ENCODE peak calls at places on chromosomes 5 and 9, in ten cellular contexts. One of them, this sample, is unnamed.

GRCh38 chr9:86695904-86696424 is 251.3 kb downstream of the GAS1 start:
- DNase-seq in transverse colon: no peak
- DNase-seq in stomach: no peak
- DNase-seq in pancreas: no peak
- DNase-seq in fibroblast of the aortic adventitia: peak; percentile 72
- DNase-seq in mucosa of descending colon: no peak
- DNase-seq in MM.1S: no peak
- DNase-seq in ovary: no peak
- DNase-seq in mammary epithelial cell: peak; percentile 26
- DNase-seq in cardiac fibroblast: peak; percentile 45
- DNase-seq in this sample: no peak

GRCh38 chr5:141872496-141873356 is 5.5 kb downstream of the PCDH1 start:
- DNase-seq in mammary epithelial cell: no peak
- DNase-seq in pancreas: no peak
- DNase-seq in MM.1S: no peak
- DNase-seq in mucosa of descending colon: no peak
- DNase-seq in ovary: no peak
- DNase-seq in cardiac fibroblast: peak; percentile 25
- DNase-seq in transverse colon: no peak
- DNase-seq in stomach: no peak
- DNase-seq in fibroblast of the aortic adventitia: no peak
- DNase-seq in this sample: no peak

GRCh38 chr9:130905125-130905901 is 8.7 kb upstream of the QRFP start:
- DNase-seq in ovary: no peak
- DNase-seq in mucosa of descending colon: no peak
- DNase-seq in fibroblast of the aortic adventitia: no peak
- DNase-seq in cardiac fibroblast: no peak
- DNase-seq in mammary epithelial cell: no peak
- DNase-seq in MM.1S: no peak
- DNase-seq in pancreas: no peak
- DNase-seq in stomach: no peak
- DNase-seq in transverse colon: no peak
- DNase-seq in this sample: no peak

GRCh38 chr5:3661755-3662296 is 66.2 kb downstream of the IRX1 start:
- DNase-seq in mammary epithelial cell: no peak
- DNase-seq in pancreas: no peak
- DNase-seq in mucosa of descending colon: no peak
- DNase-seq in ovary: no peak
- DNase-seq in transverse colon: no peak
- DNase-seq in fibroblast of the aortic adventitia: no peak
- DNase-seq in cardiac fibroblast: no peak
- DNase-seq in stomach: no peak
- DNase-seq in MM.1S: peak; percentile 61
- DNase-seq in this sample: no peak

GRCh38 chr5:14183187-14183939 is 40.2 kb downstream of the TRIO start:
- DNase-seq in fibroblast of the aortic adventitia: peak; percentile 47
- DNase-seq in pancreas: no peak
- DNase-seq in MM.1S: no peak
- DNase-seq in cardiac fibroblast: no peak
- DNase-seq in ovary: peak; percentile 51
- DNase-seq in stomach: no peak
- DNase-seq in mucosa of descending colon: no peak
- DNase-seq in transverse colon: no peak
- DNase-seq in mammary epithelial cell: no peak
- DNase-seq in this sample: no peak

GRCh38 chr5:124877501-124878146 is 131.2 kb upstream of the ZNF608 start:
- DNase-seq in mammary epithelial cell: no peak
- DNase-seq in transverse colon: no peak
- DNase-seq in fibroblast of the aortic adventitia: no peak
- DNase-seq in pancreas: no peak
- DNase-seq in cardiac fibroblast: no peak
- DNase-seq in stomach: no peak
- DNase-seq in MM.1S: no peak
- DNase-seq in mucosa of descending colon: no peak
- DNase-seq in ovary: no peak
- DNase-seq in this sample: no peak

GRCh38 chr9:7243838-7244237 is 486.1 kb downstream of the KDM4C start:
- DNase-seq in stomach: no peak
- DNase-seq in mucosa of descending colon: no peak
- DNase-seq in fibroblast of the aortic adventitia: no peak
- DNase-seq in pancreas: no peak
- DNase-seq in transverse colon: no peak
- DNase-seq in mammary epithelial cell: no peak
- DNase-seq in cardiac fibroblast: no peak
- DNase-seq in ovary: no peak
- DNase-seq in MM.1S: no peak
- DNase-seq in this sample: no peak

GRCh38 chr5:145198871-145199270 is 636.3 kb downstream of the PRELID2 start:
- DNase-seq in mammary epithelial cell: no peak
- DNase-seq in transverse colon: no peak
- DNase-seq in pancreas: no peak
- DNase-seq in stomach: no peak
- DNase-seq in mucosa of descending colon: no peak
- DNase-seq in MM.1S: no peak
- DNase-seq in cardiac fibroblast: no peak
- DNase-seq in fibroblast of the aortic adventitia: no peak
- DNase-seq in ovary: no peak
- DNase-seq in this sample: no peak

GRCh38 chr9:16344343-16344742 is 526.1 kb downstream of the BNC2 start:
- DNase-seq in mucosa of descending colon: no peak
- DNase-seq in ovary: no peak
- DNase-seq in transverse colon: no peak
- DNase-seq in cardiac fibroblast: peak; percentile 92
- DNase-seq in stomach: no peak
- DNase-seq in mammary epithelial cell: peak; percentile 59
- DNase-seq in pancreas: no peak
- DNase-seq in fibroblast of the aortic adventitia: peak; percentile 96
- DNase-seq in MM.1S: no peak
- DNase-seq in this sample: no peak

GRCh38 chr5:177020033-177020432 is 2.5 kb upstream of the ZNF346 start:
- DNase-seq in mammary epithelial cell: no peak
- DNase-seq in stomach: no peak
- DNase-seq in pancreas: no peak
- DNase-seq in mucosa of descending colon: no peak
- DNase-seq in cardiac fibroblast: no peak
- DNase-seq in transverse colon: no peak
- DNase-seq in MM.1S: no peak
- DNase-seq in ovary: no peak
- DNase-seq in fibroblast of the aortic adventitia: no peak
- DNase-seq in this sample: no peak

GRCh38 chr9:121107041-121107440 is 32.3 kb downstream of the CNTRL start:
- DNase-seq in fibroblast of the aortic adventitia: peak; percentile 17
- DNase-seq in MM.1S: no peak
- DNase-seq in transverse colon: no peak
- DNase-seq in stomach: no peak
- DNase-seq in pancreas: no peak
- DNase-seq in cardiac fibroblast: peak; percentile 29
- DNase-seq in mammary epithelial cell: peak; percentile 39
- DNase-seq in mucosa of descending colon: no peak
- DNase-seq in ovary: no peak
- DNase-seq in this sample: no peak

GRCh38 chr9:100472725-100473261 is at the start of gene TMEFF1:
- DNase-seq in ovary: peak; percentile 62
- DNase-seq in transverse colon: peak; percentile 27
- DNase-seq in fibroblast of the aortic adventitia: no peak
- DNase-seq in pancreas: peak; percentile 78
- DNase-seq in mucosa of descending colon: no peak
- DNase-seq in stomach: peak; percentile 30
- DNase-seq in mammary epithelial cell: peak; percentile 5
- DNase-seq in MM.1S: peak; percentile 76
- DNase-seq in cardiac fibroblast: peak; percentile 26
- DNase-seq in this sample: peak; percentile 17

GRCh38 chr9:100474950-100475276 is 2.0 kb downstream of the TMEFF1 start:
- DNase-seq in mucosa of descending colon: no peak
- DNase-seq in cardiac fibroblast: no peak
- DNase-seq in mammary epithelial cell: no peak
- DNase-seq in pancreas: no peak
- DNase-seq in fibroblast of the aortic adventitia: no peak
- DNase-seq in stomach: no peak
- DNase-seq in transverse colon: no peak
- DNase-seq in MM.1S: no peak
- DNase-seq in ovary: no peak
- DNase-seq in this sample: no peak

GRCh38 chr9:100473271-100474081 is 527 bp downstream of the TMEFF1 start:
- DNase-seq in pancreas: peak; percentile 71
- DNase-seq in mucosa of descending colon: no peak
- DNase-seq in ovary: peak; percentile 46
- DNase-seq in mammary epithelial cell: peak; percentile 35
- DNase-seq in fibroblast of the aortic adventitia: peak; percentile 16
- DNase-seq in stomach: peak; percentile 26
- DNase-seq in cardiac fibroblast: peak; percentile 35
- DNase-seq in MM.1S: peak; percentile 46
- DNase-seq in transverse colon: peak; percentile 11
- DNase-seq in this sample: peak; percentile 34

GRCh38 chr9:100472268-100472667 is 681 bp upstream of the TMEFF1 start:
- DNase-seq in transverse colon: no peak
- DNase-seq in mammary epithelial cell: no peak
- DNase-seq in fibroblast of the aortic adventitia: no peak
- DNase-seq in stomach: no peak
- DNase-seq in cardiac fibroblast: no peak
- DNase-seq in pancreas: no peak
- DNase-seq in ovary: no peak
- DNase-seq in mucosa of descending colon: no peak
- DNase-seq in MM.1S: no peak
- DNase-seq in this sample: no peak

GRCh38 chr9:100474082-100474949 is 1.4 kb downstream of the TMEFF1 start:
- DNase-seq in MM.1S: no peak
- DNase-seq in mammary epithelial cell: peak; percentile 9
- DNase-seq in stomach: no peak
- DNase-seq in fibroblast of the aortic adventitia: no peak
- DNase-seq in transverse colon: no peak
- DNase-seq in mucosa of descending colon: no peak
- DNase-seq in ovary: peak; percentile 32
- DNase-seq in cardiac fibroblast: no peak
- DNase-seq in pancreas: no peak
- DNase-seq in this sample: no peak
- H3K4me3 ChIP-seq in MM.1S: peak overlapping the region; percentile 99
- H3K4me3 ChIP-seq in mammary epithelial cell: peak overlapping the region; percentile 72
- H3K4me3 ChIP-seq in stomach: peak overlapping the region; percentile 74
- H3K4me3 ChIP-seq in fibroblast of the aortic adventitia: peak overlapping the region; percentile 74
- H3K4me3 ChIP-seq in transverse colon: peak overlapping the region; percentile 48
- H3K4me3 ChIP-seq in mucosa of descending colon: no peak overlapping the region
- H3K4me3 ChIP-seq in ovary: peak overlapping the region; percentile 55
- H3K4me3 ChIP-seq in cardiac fibroblast: peak overlapping the region; percentile 62
- H3K4me3 ChIP-seq in pancreas: no peak overlapping the region
- H3K4me3 ChIP-seq in this sample: no peak overlapping the region

GRCh38 chr5:76204191-76204590 is 121.0 kb downstream of the SV2C start:
- DNase-seq in cardiac fibroblast: no peak
- DNase-seq in mucosa of descending colon: no peak
- DNase-seq in MM.1S: no peak
- DNase-seq in pancreas: no peak
- DNase-seq in stomach: no peak
- DNase-seq in mammary epithelial cell: no peak
- DNase-seq in transverse colon: no peak
- DNase-seq in ovary: no peak
- DNase-seq in fibroblast of the aortic adventitia: no peak
- DNase-seq in this sample: no peak

GRCh38 chr5:76204713-76205112 is 121.5 kb downstream of the SV2C start:
- DNase-seq in mammary epithelial cell: peak; percentile 38
- DNase-seq in fibroblast of the aortic adventitia: peak; percentile 1
- DNase-seq in MM.1S: no peak
- DNase-seq in ovary: no peak
- DNase-seq in pancreas: no peak
- DNase-seq in transverse colon: peak; percentile 43
- DNase-seq in stomach: peak; percentile 40
- DNase-seq in mucosa of descending colon: no peak
- DNase-seq in cardiac fibroblast: no peak
- DNase-seq in this sample: no peak

GRCh38 chr5:76210946-76211345 is 127.8 kb downstream of the SV2C start:
- DNase-seq in pancreas: no peak
- DNase-seq in transverse colon: peak; percentile 27
- DNase-seq in MM.1S: no peak
- DNase-seq in stomach: no peak
- DNase-seq in cardiac fibroblast: no peak
- DNase-seq in ovary: no peak
- DNase-seq in mammary epithelial cell: no peak
- DNase-seq in fibroblast of the aortic adventitia: no peak
- DNase-seq in mucosa of descending colon: no peak
- DNase-seq in this sample: no peak

GRCh38 chr5:76207122-76207521 is 123.9 kb downstream of the SV2C start:
- DNase-seq in ovary: no peak
- DNase-seq in mucosa of descending colon: no peak
- DNase-seq in transverse colon: no peak
- DNase-seq in pancreas: no peak
- DNase-seq in cardiac fibroblast: no peak
- DNase-seq in MM.1S: no peak
- DNase-seq in mammary epithelial cell: no peak
- DNase-seq in fibroblast of the aortic adventitia: no peak
- DNase-seq in stomach: no peak
- DNase-seq in this sample: no peak

GRCh38 chr5:76209297-76209696 is 126.1 kb downstream of the SV2C start:
- DNase-seq in mammary epithelial cell: no peak
- DNase-seq in stomach: no peak
- DNase-seq in MM.1S: no peak
- DNase-seq in ovary: no peak
- DNase-seq in cardiac fibroblast: no peak
- DNase-seq in mucosa of descending colon: no peak
- DNase-seq in transverse colon: no peak
- DNase-seq in fibroblast of the aortic adventitia: no peak
- DNase-seq in pancreas: no peak
- DNase-seq in this sample: peak; percentile 13
- TF ChIP-seq CTCF in mammary epithelial cell: no peak
- TF ChIP-seq CTCF in stomach: no peak
- TF ChIP-seq CTCF in MM.1S: peak; percentile 27
- TF ChIP-seq CTCF in ovary: no peak
- TF ChIP-seq CTCF in cardiac fibroblast: no peak
- TF ChIP-seq CTCF in mucosa of descending colon: no peak
- TF ChIP-seq CTCF in transverse colon: no peak
- TF ChIP-seq CTCF in fibroblast of the aortic adventitia: no peak
- TF ChIP-seq CTCF in pancreas: no peak
- TF ChIP-seq CTCF in this sample: peak; percentile 14

GRCh38 chr5:108924457-108924961 is 176.8 kb downstream of the FER start:
- DNase-seq in transverse colon: no peak
- DNase-seq in mammary epithelial cell: no peak
- DNase-seq in pancreas: no peak
- DNase-seq in stomach: no peak
- DNase-seq in cardiac fibroblast: no peak
- DNase-seq in fibroblast of the aortic adventitia: no peak
- DNase-seq in MM.1S: peak; percentile 78
- DNase-seq in mucosa of descending colon: no peak
- DNase-seq in ovary: no peak
- DNase-seq in this sample: peak; percentile 21
- H3K4me3 ChIP-seq in transverse colon: no peak overlapping the region
- H3K4me3 ChIP-seq in mammary epithelial cell: no peak overlapping the region
- H3K4me3 ChIP-seq in pancreas: no peak overlapping the region
- H3K4me3 ChIP-seq in stomach: no peak overlapping the region
- H3K4me3 ChIP-seq in cardiac fibroblast: no peak overlapping the region
- H3K4me3 ChIP-seq in fibroblast of the aortic adventitia: no peak overlapping the region
- H3K4me3 ChIP-seq in MM.1S: peak overlapping the region; percentile 68
- H3K4me3 ChIP-seq in mucosa of descending colon: no peak overlapping the region
- H3K4me3 ChIP-seq in ovary: no peak overlapping the region
- H3K4me3 ChIP-seq in this sample: peak overlapping the region; percentile 8

GRCh38 chr9:123220127-123220526 is 48.3 kb downstream of the STRBP start:
- DNase-seq in ovary: no peak
- DNase-seq in mucosa of descending colon: no peak
- DNase-seq in transverse colon: no peak
- DNase-seq in fibroblast of the aortic adventitia: no peak
- DNase-seq in pancreas: no peak
- DNase-seq in MM.1S: no peak
- DNase-seq in mammary epithelial cell: no peak
- DNase-seq in stomach: no peak
- DNase-seq in cardiac fibroblast: no peak
- DNase-seq in this sample: no peak

GRCh38 chr9:123225995-123226394 is 42.4 kb downstream of the STRBP start:
- DNase-seq in ovary: no peak
- DNase-seq in stomach: no peak
- DNase-seq in mucosa of descending colon: no peak
- DNase-seq in MM.1S: no peak
- DNase-seq in pancreas: no peak
- DNase-seq in fibroblast of the aortic adventitia: no peak
- DNase-seq in transverse colon: no peak
- DNase-seq in cardiac fibroblast: no peak
- DNase-seq in mammary epithelial cell: peak; percentile 71
- DNase-seq in this sample: peak; percentile 17

GRCh38 chr9:123225374-123225813 is 43.0 kb downstream of the STRBP start:
- DNase-seq in mucosa of descending colon: no peak
- DNase-seq in pancreas: no peak
- DNase-seq in mammary epithelial cell: peak; percentile 88
- DNase-seq in MM.1S: peak; percentile 96
- DNase-seq in cardiac fibroblast: peak; percentile 64
- DNase-seq in ovary: no peak
- DNase-seq in stomach: no peak
- DNase-seq in fibroblast of the aortic adventitia: peak; percentile 61
- DNase-seq in transverse colon: peak; percentile 33
- DNase-seq in this sample: peak; percentile 92
- TF ChIP-seq CTCF in mucosa of descending colon: no peak
- TF ChIP-seq CTCF in pancreas: no peak
- TF ChIP-seq CTCF in mammary epithelial cell: peak; percentile 33
- TF ChIP-seq CTCF in MM.1S: peak; percentile 82
- TF ChIP-seq CTCF in cardiac fibroblast: peak; percentile 54
- TF ChIP-seq CTCF in ovary: no peak
- TF ChIP-seq CTCF in stomach: no peak
- TF ChIP-seq CTCF in fibroblast of the aortic adventitia: peak; percentile 47
- TF ChIP-seq CTCF in transverse colon: peak; percentile 18
- TF ChIP-seq CTCF in this sample: peak; percentile 73